ENCODE peak calls at places on chromosomes 2 and 18, in four cellular contexts. M is KG1, Q is HCT116, B is RPMI7951. P is an unnamed sample.

GRCh38 chr2:3959372-3959771 is 256.0 kb downstream of the DCDC2C start:
- DNase-seq in M (no peak), Q (peak), B (peak), P (peak)

GRCh38 chr18:48885266-48885950 is 65.4 kb downstream of the SMAD7 start:
- DNase-seq in M (no peak), Q (no peak), B (no peak), P (no peak)

GRCh38 chr18:56789004-56789888 is 138.1 kb downstream of the WDR7 start:
- DNase-seq in M (no peak), Q (peak), B (peak), P (peak)

GRCh38 chr2:138515084-138515483 is 13.5 kb downstream of the SPOPL start:
- DNase-seq in M (no peak), Q (no peak), B (no peak), P (no peak)

GRCh38 chr2:37326285-37326684 is 1.7 kb upstream of the PRKD3 start:
- DNase-seq in M (no peak), Q (no peak), B (peak), P (no peak)

GRCh38 chr2:187124514-187124913 is 275.5 kb upstream of the ZSWIM2 start:
- DNase-seq in M (no peak), Q (no peak), B (no peak), P (no peak)

GRCh38 chr2:161913865-161914264 is 160.2 kb downstream of the DPP4 start:
- DNase-seq in M (no peak), Q (peak), B (peak), P (no peak)

GRCh38 chr2:125870746-125871145 is 785.2 kb upstream of the GYPC start:
- DNase-seq in M (no peak), Q (no peak), B (no peak), P (no peak)

GRCh38 chr2:143128681-143129580 is at the start of gene ARHGAP15:
- DNase-seq in M (peak), Q (no peak), B (peak), P (no peak)

GRCh38 chr2:179578171-179578916 is 283.1 kb downstream of the ZNF385B start:
- DNase-seq in M (no peak), Q (no peak), B (no peak), P (no peak)

GRCh38 chr2:10252202-10252601 is 50.5 kb upstream of the HPCAL1 start:
- DNase-seq in M (no peak), Q (no peak), B (no peak), P (no peak)

GRCh38 chr18:63286926-63287325 is 32.6 kb downstream of the BCL2 start:
- DNase-seq in M (no peak), Q (no peak), B (no peak), P (no peak)

GRCh38 chr2:238462782-238463396 is 36.2 kb downstream of the ASB1 start:
- DNase-seq in M (peak), Q (peak), B (peak), P (no peak)

GRCh38 chr2:217918220-217919024 is 84.4 kb downstream of the TNS1 start:
- DNase-seq in M (no peak), Q (no peak), B (no peak), P (peak)

GRCh38 chr2:49403722-49404507 is 249.6 kb upstream of the FSHR start:
- DNase-seq in M (no peak), Q (no peak), B (no peak), P (no peak)

GRCh38 chr2:217248312-217248935 is 388.6 kb upstream of the TNP1 start:
- DNase-seq in M (no peak), Q (no peak), B (peak), P (no peak)

GRCh38 chr2:37827911-37828411 is 97.1 kb upstream of the RMDN2 start:
- DNase-seq in M (no peak), Q (no peak), B (peak), P (no peak)

GRCh38 chr2:163407296-163407695 is 328.5 kb downstream of the FIGN start:
- DNase-seq in M (no peak), Q (no peak), B (no peak), P (no peak)

GRCh38 chr2:145415151-145415550 is 895.2 kb upstream of the ZEB2 start:
- DNase-seq in M (no peak), Q (no peak), B (no peak), P (no peak)

GRCh38 chr2:234816491-234816890 is 135.3 kb upstream of the SH3BP4 start:
- DNase-seq in M (no peak), Q (no peak), B (peak), P (no peak)

GRCh38 chr2:190636362-190636761 is 12.5 kb upstream of the NAB1 start:
- DNase-seq in M (no peak), Q (no peak), B (peak), P (no peak)

GRCh38 chr2:181910028-181910763 is 18.7 kb downstream of the ITPRID2 start:
- DNase-seq in M (no peak), Q (no peak), B (no peak), P (no peak)

GRCh38 chr2:69017080-69017479 is 4.1 kb downstream of the ANTXR1 start:
- DNase-seq in M (no peak), Q (no peak), B (peak), P (no peak)

GRCh38 chr2:98564541-98565164 is 43.7 kb downstream of the COA5 start:
- DNase-seq in M (no peak), Q (no peak), B (no peak), P (no peak)

GRCh38 chr2:168090366-168091019 is 156.9 kb downstream of the STK39 start:
- DNase-seq in M (no peak), Q (no peak), B (no peak), P (no peak)

GRCh38 chr2:69011611-69012157 is 1.3 kb upstream of the ANTXR1 start:
- DNase-seq in M (no peak), Q (no peak), B (no peak), P (no peak)

GRCh38 chr2:191947235-191947634 is 100.3 kb upstream of the CAVIN2 start:
- DNase-seq in M (no peak), Q (no peak), B (no peak), P (no peak)

GRCh38 chr2:57893347-57893746 is 153.3 kb upstream of the VRK2 start:
- DNase-seq in M (no peak), Q (no peak), B (no peak), P (no peak)

GRCh38 chr2:212424090-212424489 is 114.5 kb downstream of the ERBB4 start:
- DNase-seq in M (no peak), Q (no peak), B (no peak), P (no peak)

GRCh38 chr2:99554238-99554637 is 64.4 kb upstream of the REV1 start:
- DNase-seq in M (no peak), Q (no peak), B (no peak), P (peak)

GRCh38 chr2:183248866-183249567 is 124.8 kb downstream of the NUP35 start:
- DNase-seq in M (peak), Q (peak), B (peak), P (no peak)

GRCh38 chr2:238974510-238975166 is 126.8 kb downstream of the TWIST2 start:
- DNase-seq in M (no peak), Q (peak), B (peak), P (no peak)

GRCh38 chr2:236051351-236051750 is 116.8 kb downstream of the GBX2 start:
- DNase-seq in M (no peak), Q (no peak), B (no peak), P (no peak)

GRCh38 chr2:196143641-196144236 is 27.6 kb downstream of the STK17B start:
- DNase-seq in M (no peak), Q (no peak), B (no peak), P (no peak)

GRCh38 chr18:21672868-21673267 is 31.7 kb downstream of the ABHD3 start:
- DNase-seq in M (no peak), Q (peak), B (peak), P (no peak)

GRCh38 chr18:5527603-5528002 is 16.2 kb downstream of the EPB41L3 start:
- DNase-seq in M (no peak), Q (no peak), B (peak), P (no peak)